ENCODE peak calls at places on chromosomes 7 and 10, in ten cellular contexts. N is fibroblast of pulmonary artery, D is dorsolateral prefrontal cortex, G is adrenal gland, Y is uterus, U is AG04450, I is MM.1S, V is cardiac muscle cell, P is fibroblast of the aortic adventitia, R is tibial nerve. C is an unnamed sample.

GRCh38 chr7:26198133-26198780 is 2.3 kb downstream of the HNRNPA2B1 start:
- DNase-seq in Y (no peak), G (no peak), U (no peak), D (no peak), V (no peak), I (peak; percentile 67), N (peak; percentile 53), R (peak; percentile 80), P (peak; percentile 63), C (peak; percentile 47)

GRCh38 chr10:30943451-30943850 is 88.2 kb downstream of the ZNF438 start:
- DNase-seq in U (no peak), R (no peak), V (no peak), N (no peak), D (no peak), I (no peak), G (no peak), Y (no peak), P (no peak), C (no peak)

GRCh38 chr7:107998150-107998549 is 4.8 kb downstream of the LAMB1 start:
- DNase-seq in Y (no peak), G (no peak), I (no peak), P (no peak), R (no peak), D (no peak), N (no peak), V (no peak), U (no peak), C (no peak)

GRCh38 chr7:38374507-38374906 is 101.1 kb upstream of the TARP start:
- DNase-seq in I (peak; percentile 24), U (no peak), N (peak; percentile 63), V (peak; percentile 58), R (peak; percentile 81), G (no peak), Y (no peak), P (peak; percentile 48), D (no peak), C (peak; percentile 64)

GRCh38 chr10:113076949-113077348 is 126.9 kb downstream of the TCF7L2 start:
- DNase-seq in U (no peak), D (no peak), R (no peak), P (no peak), G (no peak), V (no peak), I (no peak), Y (no peak), N (no peak), C (no peak)

GRCh38 chr10:4051011-4051407 is 266.0 kb upstream of the KLF6 start:
- DNase-seq in G (peak; percentile 41), I (no peak), U (no peak), P (peak; percentile 16), R (peak; percentile 42), D (no peak), N (peak; percentile 77), V (no peak), Y (peak; percentile 40), C (no peak)

GRCh38 chr7:17902599-17902998 is 37.7 kb downstream of the SNX13 start:
- DNase-seq in P (no peak), D (no peak), N (no peak), U (no peak), V (no peak), I (no peak), R (no peak), Y (no peak), G (no peak), C (no peak)

GRCh38 chr10:50582061-50582460 is 41.7 kb downstream of the SGMS1 start:
- DNase-seq in P (no peak), Y (no peak), D (no peak), U (no peak), V (no peak), I (no peak), N (no peak), G (no peak), R (no peak), C (no peak)

GRCh38 chr10:35017608-35018007 is 72.5 kb downstream of the CUL2 start:
- DNase-seq in P (no peak), I (no peak), G (no peak), D (no peak), R (no peak), U (no peak), Y (no peak), N (no peak), V (no peak), C (no peak)

GRCh38 chr10:48611133-48611532 is 6.3 kb upstream of the ARHGAP22 start:
- DNase-seq in U (no peak), Y (no peak), R (no peak), P (no peak), N (no peak), V (no peak), D (no peak), G (no peak), I (no peak), C (no peak)

GRCh38 chr7:55538538-55538937 is 33.8 kb downstream of the VOPP1 start:
- DNase-seq in D (no peak), V (no peak), P (peak; percentile 86), R (no peak), U (peak; percentile 89), Y (no peak), I (no peak), G (no peak), N (peak; percentile 89), C (peak; percentile 35)

GRCh38 chr7:127717502-127718125 is 65.6 kb downstream of the SND1 start:
- DNase-seq in V (no peak), D (no peak), I (no peak), N (peak; percentile 4), P (peak; percentile 35), Y (no peak), U (no peak), G (no peak), R (no peak), C (no peak)

GRCh38 chr7:95737828-95738505 is 34.4 kb upstream of the DYNC1I1 start:
- DNase-seq in R (no peak), G (no peak), V (no peak), D (no peak), U (no peak), P (no peak), I (no peak), N (no peak), Y (no peak), C (no peak)

GRCh38 chr7:119335405-119335804 is 937.6 kb upstream of the KCND2 start:
- DNase-seq in R (no peak), P (no peak), V (no peak), U (no peak), D (no peak), G (no peak), I (no peak), N (no peak), Y (no peak), C (no peak)

GRCh38 chr10:132395704-132396494 is 1.1 kb upstream of the PWWP2B start:
- DNase-seq in U (no peak), G (peak; percentile 86), V (peak; percentile 84), R (peak; percentile 48), I (no peak), Y (peak; percentile 67), D (no peak), N (peak; percentile 24), P (no peak), C (peak; percentile 88)
- H3K4me3 ChIP-seq in U (peak overlapping the region; percentile 52), G (no peak overlapping the region), V (peak overlapping the region; percentile 62), R (peak overlapping the region; percentile 97), I (no peak overlapping the region), Y (peak overlapping the region; percentile 36), D (peak overlapping the region; percentile 69), N (peak overlapping the region; percentile 38), P (peak overlapping the region; percentile 60), C (peak overlapping the region; percentile 45)

GRCh38 chr10:11684717-11685645 is 57.2 kb upstream of the ECHDC3 start:
- DNase-seq in U (peak; percentile 41), Y (peak; percentile 52), I (peak; percentile 84), V (no peak), N (peak; percentile 89), P (peak; percentile 92), G (peak; percentile 66), R (peak; percentile 43), D (peak; percentile 65), C (peak; percentile 78)

GRCh38 chr10:11683529-11684320 is 58.5 kb upstream of the ECHDC3 start:
- DNase-seq in D (no peak), V (no peak), R (no peak), U (no peak), P (no peak), N (no peak), G (no peak), I (no peak), Y (no peak), C (no peak)

GRCh38 chr10:11687779-11688447 is 54.3 kb upstream of the ECHDC3 start:
- DNase-seq in V (no peak), R (no peak), D (no peak), Y (no peak), G (no peak), N (no peak), U (no peak), I (no peak), P (no peak), C (no peak)

GRCh38 chr10:11687357-11687771 is 54.8 kb upstream of the ECHDC3 start:
- DNase-seq in P (no peak), V (no peak), N (no peak), G (peak; percentile 74), R (no peak), Y (no peak), U (no peak), D (no peak), I (no peak), C (peak; percentile 50)

DNA sequence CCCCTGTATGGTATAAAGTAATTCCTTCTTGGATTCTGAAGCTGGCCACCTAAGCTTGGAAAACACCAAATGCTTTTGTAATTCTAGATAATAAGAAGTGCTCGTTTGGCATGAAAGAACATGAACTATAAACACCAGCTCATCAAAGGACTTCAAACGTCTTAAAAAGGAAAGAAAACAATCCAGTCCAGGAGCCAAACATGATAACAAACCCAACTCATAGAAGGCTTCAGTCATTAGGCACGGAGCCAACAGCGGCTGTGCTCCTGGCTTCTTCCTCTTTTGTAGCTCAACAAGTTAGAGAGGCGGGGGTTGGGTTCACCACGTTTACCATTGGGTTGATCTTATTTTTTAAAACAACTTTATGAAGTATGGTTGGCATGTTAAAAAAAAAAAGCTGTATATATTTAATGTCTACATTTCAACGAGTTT is 56.4 kb upstream of the ECHDC3 start:
- DNase-seq in Y (peak; percentile 42), V (no peak), N (peak; percentile 56), G (peak; percentile 56), I (peak; percentile 11), D (no peak), U (no peak), R (peak; percentile 57), P (no peak), C (peak; percentile 46)
- H3K4me3 ChIP-seq in Y (no peak overlapping the region), V (no peak overlapping the region), N (no peak overlapping the region), G (no peak overlapping the region), I (peak overlapping the region; percentile 55), D (peak overlapping the region; percentile 51), U (peak overlapping the region; percentile 7), R (no peak overlapping the region), P (peak overlapping the region; percentile 3), C (no peak overlapping the region)

DNA sequence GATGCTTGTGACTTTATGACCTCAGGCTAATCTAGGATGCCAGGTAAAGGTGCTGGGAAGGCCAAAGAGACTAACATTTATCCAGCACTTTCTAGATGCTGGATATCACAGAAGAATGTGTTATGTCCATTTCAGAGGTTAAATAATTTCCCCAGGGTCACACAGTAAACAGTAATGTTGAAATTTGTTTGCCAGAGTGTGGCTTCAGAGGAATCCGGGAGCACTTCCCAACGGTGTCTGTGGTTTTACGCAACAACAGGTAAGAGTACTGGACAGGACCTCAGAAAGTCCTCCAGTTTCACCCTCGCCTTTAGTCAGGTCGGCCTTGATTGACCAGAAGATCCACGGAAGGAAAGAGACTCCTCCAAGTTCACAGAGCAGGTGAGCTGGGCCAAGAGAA is 1.7 kb downstream of the SHTN1 start:
- DNase-seq in D (no peak), Y (no peak), G (no peak), N (no peak), P (no peak), U (no peak), I (no peak), R (no peak), V (no peak), C (no peak)
- H3K4me3 ChIP-seq in D (peak overlapping the region; percentile 86), Y (no peak overlapping the region), G (no peak overlapping the region), N (no peak overlapping the region), P (no peak overlapping the region), U (no peak overlapping the region), I (no peak overlapping the region), R (no peak overlapping the region), V (no peak overlapping the region), C (no peak overlapping the region)

GRCh38 chr10:58278962-58279307 is 10.0 kb downstream of the CISD1 start:
- DNase-seq in Y (no peak), D (no peak), N (no peak), I (no peak), U (no peak), G (no peak), V (no peak), P (no peak), R (no peak), C (no peak)
- H3K4me3 ChIP-seq in Y (no peak overlapping the region), D (no peak overlapping the region), N (no peak overlapping the region), I (no peak overlapping the region), U (no peak overlapping the region), G (no peak overlapping the region), V (no peak overlapping the region), P (no peak overlapping the region), R (no peak overlapping the region), C (no peak overlapping the region)

C was measured in hepatocyte.